ENCODE peak calls at places on chromosome 6, in seven cellular contexts. A is T-helper 9 cell; D is tibial artery; I is NCI-H460; S is activated T-helper 9 cell treated with anti-CD3 and anti-CD28 coated beads, Interleukin-2, amount 50 U/mL, for 16 hours; U is KG1; K is C1 segment of cervical spinal cord. R is an unnamed sample.

GRCh38 chr6:6806793-6807518 is 218.4 kb downstream of the LY86 start:
- DNase-seq in I (no peak), S (no peak), A (no peak), D (peak; percentile 77), K (peak; percentile 37), U (no peak), R (no peak)

GRCh38 chr6:145669627-145670034 is 65.7 kb downstream of the EPM2A start:
- DNase-seq in I (no peak), A (no peak), S (no peak), K (no peak), D (no peak), U (no peak), R (no peak)

GRCh38 chr6:116405663-116406329 is 35.0 kb downstream of the DSE start:
- DNase-seq in A (no peak), S (no peak), K (no peak), U (no peak), D (no peak), I (no peak), R (no peak)

GRCh38 chr6:31900917-31901414 is 920 bp downstream of the ZBTB12 start:
- DNase-seq in D (no peak), S (no peak), K (no peak), A (no peak), I (no peak), U (no peak), R (no peak)

GRCh38 chr6:163585932-163586437 is 171.5 kb downstream of the QKI start:
- DNase-seq in D (peak; percentile 77), S (no peak), A (no peak), I (peak; percentile 55), K (no peak), U (no peak), R (no peak)

GRCh38 chr6:10303806-10304520 is 110.9 kb downstream of the TFAP2A start:
- DNase-seq in A (no peak), S (no peak), D (no peak), K (no peak), U (no peak), I (no peak), R (no peak)

GRCh38 chr6:57027301-57027700 is 19.2 kb upstream of the KIAA1586 start:
- DNase-seq in A (no peak), I (no peak), D (no peak), K (no peak), U (no peak), S (no peak), R (no peak)

GRCh38 chr6:116876635-116877611 is at the start of gene RFX6:
- DNase-seq in S (no peak), I (no peak), A (no peak), D (no peak), K (no peak), U (no peak), R (no peak)

GRCh38 chr6:79413562-79414002 is 123.6 kb downstream of the LCA5 start:
- DNase-seq in S (no peak), D (no peak), I (no peak), A (no peak), U (no peak), K (no peak), R (no peak)

GRCh38 chr6:69096681-69097080 is 461.6 kb downstream of the ADGRB3 start:
- DNase-seq in I (no peak), K (no peak), D (no peak), A (no peak), S (no peak), U (no peak), R (no peak)

R was measured in stimulated activated effector memory CD8-positive, alpha-beta T cell treated with anti-CD3 and anti-CD28 coated beads, Interleukin-12 subunit alpha, Interleukin-12 subunit beta, amount 100 ng/mL, for 72 hours.